ENCODE peak calls at places on chromosome 21, in four cellular contexts. S, X, O and H are unnamed samples.

GRCh38 chr21:17929514-17929913 is 110.4 kb upstream of the C21orf91 start:
- DNase-seq in S (no peak), O (no peak), X (no peak), H (no peak)

GRCh38 chr21:44017601-44018000 is 5.5 kb downstream of the TRAPPC10 start:
- DNase-seq in S (no peak), O (no peak), X (no peak), H (no peak)

GRCh38 chr21:25171438-25171837 is 435.8 kb downstream of the MRPL39 start:
- DNase-seq in O (no peak), S (no peak), X (no peak), H (no peak)

GRCh38 chr21:41775152-41775472 is 8.3 kb upstream of the RIPK4 start:
- DNase-seq in O (no peak), S (no peak), X (no peak), H (no peak)

GRCh38 chr21:38930838-38931237 is 125.1 kb downstream of the ETS2 start:
- DNase-seq in O (no peak), S (no peak), X (no peak), H (no peak)

GRCh38 chr21:45081636-45082035 is 7.3 kb downstream of the ADARB1 start:
- DNase-seq in O (no peak), X (no peak), S (no peak), H (no peak)

GRCh38 chr21:44958471-44959191 is 18.8 kb downstream of the SLX9 start:
- DNase-seq in O (no peak), X (peak; percentile 86), S (peak; percentile 96), H (no peak)

GRCh38 chr21:8989883-8990325 is 1531.5 kb upstream of the TPTE start:
- DNase-seq in O (no peak), S (no peak), X (no peak), H (no peak)

GRCh38 chr21:32834825-32835224 is 63.3 kb upstream of the PAXBP1 start:
- DNase-seq in X (no peak), O (no peak), S (no peak), H (no peak)

DNA sequence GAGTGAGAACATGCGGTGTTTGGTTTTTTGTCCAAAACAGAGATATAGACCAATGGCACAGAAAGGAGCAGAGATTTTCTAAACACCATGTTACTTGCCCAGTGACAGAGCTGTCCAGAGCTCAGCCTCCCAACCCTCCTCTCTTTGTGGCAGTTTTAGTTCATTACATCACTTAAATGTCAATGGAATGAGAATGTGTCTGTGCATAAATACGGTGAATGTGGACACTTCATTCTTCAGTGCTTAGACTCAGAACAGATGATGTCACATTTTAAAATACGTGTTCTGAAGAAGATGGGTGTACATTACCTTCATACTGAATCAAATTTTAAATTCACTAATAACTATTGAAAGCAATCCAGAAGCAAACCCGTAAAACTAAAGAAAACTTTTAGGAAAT is 374.9 kb downstream of the DSCAM start:
- DNase-seq in O (no peak), S (no peak), X (no peak), H (no peak)
- H3K9me3 ChIP-seq in O (no peaks in the 10 kb centered on the region), S (no peaks in the 10 kb centered on the region), X (no peaks in the 10 kb centered on the region), H (no peaks in the 10 kb centered on the region)

GRCh38 chr21:34012640-34013039 is 60.7 kb upstream of the MRPS6 start:
- DNase-seq in X (no peak), O (no peak), S (no peak), H (no peak)

GRCh38 chr21:34011660-34012059 is 61.7 kb upstream of the MRPS6 start:
- DNase-seq in O (no peak), X (no peak), S (no peak), H (no peak)

GRCh38 chr21:34008618-34009017 is 64.8 kb upstream of the MRPS6 start:
- DNase-seq in X (no peak), O (no peak), S (no peak), H (no peak)

GRCh38 chr21:34006603-34007168 is 66.7 kb upstream of the MRPS6 start:
- DNase-seq in O (no peak), S (no peak), X (no peak), H (no peak)

DNA sequence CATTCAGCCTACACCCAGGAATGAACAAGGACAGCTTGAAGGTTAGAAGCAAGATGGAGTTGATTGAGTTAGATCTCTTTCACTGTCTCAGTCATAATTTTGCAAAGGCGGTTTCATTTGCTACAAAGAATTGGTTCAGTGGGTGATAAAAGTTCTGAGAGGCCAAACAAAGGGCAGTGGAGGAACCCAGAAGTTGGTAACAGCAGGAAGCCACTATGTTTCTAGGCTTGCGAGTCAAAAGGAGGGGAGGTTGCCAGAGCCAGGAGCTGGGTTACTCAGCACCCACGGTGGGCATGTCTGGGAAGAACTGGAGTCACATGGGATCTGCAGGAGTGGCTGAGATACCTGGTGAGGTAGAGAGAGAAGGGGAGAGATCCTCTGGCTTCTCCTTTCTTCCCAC is 64.2 kb upstream of the MRPS6 start:
- DNase-seq in X (no peak), O (no peak), S (no peak), H (no peak)
- H3K9me3 ChIP-seq in X (peaks cover 47% of the 10 kb centered on the region), O (peaks cover 11% of the 10 kb centered on the region), S (peaks cover 2% of the 10 kb centered on the region), H (peaks cover 11% of the 10 kb centered on the region)

DNA sequence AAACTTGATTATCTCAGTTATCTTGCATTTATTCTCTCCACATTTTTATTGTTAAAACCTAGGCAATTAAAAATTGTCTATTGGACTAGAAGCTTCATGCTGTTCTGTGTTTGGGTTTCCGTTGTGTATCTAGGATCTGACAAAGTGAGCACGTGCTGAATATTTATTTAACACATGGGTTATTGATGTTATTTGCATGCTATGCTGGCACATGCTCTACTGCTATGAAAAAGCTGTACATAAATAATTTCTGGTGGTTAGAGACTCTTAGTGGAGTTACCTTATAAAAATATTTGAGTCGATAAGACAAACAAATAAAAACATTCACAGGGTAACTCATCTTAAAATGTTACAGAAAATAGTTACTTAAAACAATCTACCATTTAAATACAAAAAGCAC is 1769.7 kb downstream of the MRPL39 start:
- DNase-seq in O (no peak), X (no peak), S (no peak), H (no peak)
- H3K9me3 ChIP-seq in O (no peaks in the 10 kb centered on the region), X (peaks cover 11% of the 10 kb centered on the region), S (peaks cover 2% of the 10 kb centered on the region), H (no peaks in the 10 kb centered on the region)

GRCh38 chr21:36928960-36929359 is 37.5 kb downstream of the HLCS start:
- DNase-seq in O (no peak), S (no peak), X (no peak), H (no peak)

GRCh38 chr21:36927718-36928117 is 38.8 kb downstream of the HLCS start:
- DNase-seq in X (peak; percentile 81), O (peak; percentile 42), S (peak; percentile 89), H (peak; percentile 70)

GRCh38 chr21:36929622-36930021 is 36.8 kb downstream of the HLCS start:
- DNase-seq in X (no peak), S (peak; percentile 72), O (no peak), H (no peak)

GRCh38 chr21:36923270-36923669 is 43.2 kb downstream of the HLCS start:
- DNase-seq in S (no peak), X (no peak), O (no peak), H (no peak)

GRCh38 chr21:36926989-36927695 is 39.3 kb downstream of the HLCS start:
- DNase-seq in O (no peak), S (no peak), X (no peak), H (no peak)
- H3K9me3 ChIP-seq in O (no peaks in the 10 kb centered on the region), S (no peaks in the 10 kb centered on the region), X (no peaks in the 10 kb centered on the region), H (no peaks in the 10 kb centered on the region)